ENCODE peak calls at places on chromosomes 13 and 19, in nine cellular contexts. I, Z, S, O, B, W, H, M and Y are unnamed samples.

GRCh38 chr19:10894911-10895213 is 23.5 kb downstream of the CARM1 start:
- DNase-seq in H (no peak), O (no peak), S (no peak), Z (no peak), W (no peak), I (no peak), M (no peak), B (no peak), Y (no peak)

GRCh38 chr13:50085063-50085462 is 69.8 kb downstream of the KCNRG start:
- DNase-seq in S (no peak), H (peak), O (no peak), I (no peak), M (no peak), W (no peak), B (peak), Z (peak), Y (no peak)

GRCh38 chr13:35879111-35879510 is 252.1 kb downstream of the DCLK1 start:
- DNase-seq in I (no peak), W (no peak), S (no peak), H (no peak), M (no peak), B (no peak), Z (no peak), O (no peak), Y (no peak)

GRCh38 chr13:66543780-66544179 is 686.4 kb downstream of the PCDH9 start:
- DNase-seq in B (no peak), S (no peak), O (no peak), H (peak), W (no peak), I (no peak), Z (no peak), M (peak), Y (no peak)

GRCh38 chr19:22603518-22604440 is 30.3 kb upstream of the ZNF492 start:
- DNase-seq in I (no peak), B (no peak), M (no peak), H (no peak), Z (no peak), S (no peak), W (no peak), O (no peak), Y (no peak)

GRCh38 chr13:60583911-60584753 is 187.1 kb downstream of the TDRD3 start:
- DNase-seq in W (peak), I (no peak), B (peak), H (peak), Z (peak), S (no peak), M (peak), O (peak), Y (no peak)

GRCh38 chr13:23695196-23695595 is 125.0 kb downstream of the TNFRSF19 start:
- DNase-seq in Z (no peak), B (no peak), W (no peak), O (no peak), S (peak), M (no peak), H (no peak), I (no peak), Y (no peak)

GRCh38 chr19:31274266-31274963 is 74.8 kb downstream of the TSHZ3 start:
- DNase-seq in S (no peak), W (no peak), O (no peak), M (no peak), B (no peak), I (no peak), H (no peak), Z (no peak), Y (no peak)

GRCh38 chr19:42422576-42423461 is 4.4 kb downstream of the LIPE start:
- DNase-seq in B (no peak), M (peak), S (peak), O (no peak), W (no peak), Z (peak), I (peak), H (peak), Y (peak)

GRCh38 chr19:41541990-41542584 is 33.9 kb upstream of the CEACAM21 start:
- DNase-seq in O (peak), M (peak), W (peak), S (no peak), I (peak), Z (peak), B (peak), H (peak), Y (peak)

GRCh38 chr19:20471441-20471840 is 94.1 kb downstream of the ZNF737 start:
- DNase-seq in O (no peak), I (no peak), M (no peak), H (no peak), W (no peak), S (no peak), B (no peak), Z (no peak), Y (no peak)

GRCh38 chr19:11692127-11692790 is 46.5 kb downstream of the ZNF823 start:
- DNase-seq in I (no peak), H (no peak), S (no peak), W (no peak), Z (no peak), M (no peak), B (no peak), O (no peak), Y (no peak)

GRCh38 chr19:30431591-30431990 is 59.4 kb downstream of the ZNF536 start:
- DNase-seq in Z (no peak), M (no peak), S (no peak), H (no peak), B (no peak), W (no peak), I (no peak), O (no peak), Y (no peak)

GRCh38 chr13:40064154-40064713 is 408.8 kb downstream of the COG6 start:
- DNase-seq in Z (no peak), W (no peak), O (no peak), S (no peak), H (no peak), B (no peak), M (no peak), I (no peak), Y (no peak)

GRCh38 chr19:54254195-54254906 is 2.7 kb downstream of the LILRB5 start:
- DNase-seq in H (no peak), B (no peak), O (no peak), M (no peak), Z (no peak), I (no peak), S (no peak), W (no peak), Y (no peak)

GRCh38 chr13:62022369-62022768 is 606.7 kb upstream of the PCDH20 start:
- DNase-seq in B (no peak), Z (no peak), W (no peak), O (no peak), I (no peak), H (no peak), S (no peak), M (no peak), Y (no peak)

GRCh38 chr13:29681859-29682258 is 86.4 kb upstream of the SLC7A1 start:
- DNase-seq in I (no peak), W (no peak), M (no peak), B (peak), Z (no peak), O (no peak), H (no peak), S (no peak), Y (no peak)

GRCh38 chr19:35479278-35479677 is 11.0 kb downstream of the KRTDAP start:
- DNase-seq in H (no peak), O (no peak), S (no peak), B (no peak), Z (no peak), I (no peak), W (no peak), M (no peak), Y (no peak)

GRCh38 chr19:4803736-4804695 is 12.5 kb downstream of the FEM1A start:
- DNase-seq in Z (peak), I (peak), O (no peak), S (peak), H (no peak), W (peak), M (peak), B (peak), Y (peak)

GRCh38 chr19:38658462-38659306 is 11.2 kb downstream of the ACTN4 start:
- DNase-seq in S (no peak), I (no peak), O (peak), M (no peak), H (peak), Z (peak), W (peak), B (peak), Y (no peak)

GRCh38 chr19:18995804-18996241 is 37.5 kb downstream of the SUGP2 start:
- DNase-seq in M (peak), H (peak), S (no peak), Z (peak), B (peak), O (no peak), W (peak), I (peak), Y (peak)

GRCh38 chr13:113049521-113049941 is 56.1 kb upstream of the F7 start:
- DNase-seq in W (no peak), Z (no peak), S (peak), B (no peak), H (no peak), O (peak), M (no peak), I (peak), Y (no peak)

GRCh38 chr19:860481-861098 is 1.1 kb downstream of the CFD start:
- DNase-seq in M (peak), Z (peak), I (peak), S (peak), B (peak), O (peak), H (peak), W (no peak), Y (peak)

GRCh38 chr19:21566073-21566472 is 60.7 kb downstream of the ZNF429 start:
- DNase-seq in H (peak), B (no peak), S (no peak), I (no peak), Z (no peak), W (peak), O (no peak), M (no peak), Y (no peak)

DNA sequence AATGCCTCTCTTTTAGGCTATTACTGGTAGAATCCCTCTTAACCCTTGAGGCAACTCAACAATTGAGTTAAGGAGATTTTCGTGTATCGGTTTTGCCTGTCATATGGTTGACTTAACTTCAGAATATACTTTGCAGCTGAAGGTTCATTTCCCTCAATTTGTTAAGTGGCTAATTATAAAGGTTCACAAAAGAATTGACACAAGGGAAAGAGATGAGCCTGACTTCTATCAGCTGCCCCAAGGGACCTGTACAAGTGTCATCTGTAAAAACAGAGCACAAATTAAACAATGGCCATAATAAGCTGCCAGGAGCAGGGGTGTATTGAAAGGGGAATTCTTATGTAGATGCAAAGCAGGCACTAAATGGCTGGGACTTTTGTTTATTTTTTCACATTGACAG is 334.8 kb upstream of the OBI1 start:
- DNase-seq in H (no peak), O (no peak), S (no peak), W (no peak), B (no peak), Z (no peak), M (no peak), I (no peak), Y (no peak)
- TF ChIP-seq CTCF in H (no peak), O (no peak), S (no peak), W (no peak), B (no peak), Z (no peak), M (no peak), I (no peak), Y (no peak)

DNA sequence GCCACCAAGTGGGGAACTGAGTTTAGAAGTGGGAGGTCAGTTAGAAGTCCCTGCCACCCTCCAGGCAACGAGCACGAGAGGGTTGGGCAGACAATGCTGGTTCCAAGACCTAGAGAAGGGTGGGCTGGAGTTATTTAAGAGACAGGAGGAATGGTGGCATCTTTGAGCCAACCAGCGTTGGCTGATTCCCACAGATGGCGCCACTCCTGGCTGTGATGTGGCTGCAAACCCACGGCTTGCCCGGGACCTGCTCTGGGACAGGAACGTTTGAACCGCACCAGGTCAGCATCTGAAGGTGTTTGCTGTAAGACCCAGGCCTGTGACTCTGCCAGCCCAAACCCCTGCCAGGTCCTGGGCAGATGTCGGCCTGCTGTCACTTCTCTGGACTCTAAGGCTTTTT is 42.8 kb downstream of the BICRA start:
- DNase-seq in H (no peak), Z (no peak), S (peak), M (no peak), W (no peak), I (no peak), B (no peak), O (no peak), Y (no peak)
- TF ChIP-seq CTCF in H (no peak), Z (no peak), S (no peak), M (no peak), W (no peak), I (no peak), B (no peak), O (no peak), Y (no peak)

DNA sequence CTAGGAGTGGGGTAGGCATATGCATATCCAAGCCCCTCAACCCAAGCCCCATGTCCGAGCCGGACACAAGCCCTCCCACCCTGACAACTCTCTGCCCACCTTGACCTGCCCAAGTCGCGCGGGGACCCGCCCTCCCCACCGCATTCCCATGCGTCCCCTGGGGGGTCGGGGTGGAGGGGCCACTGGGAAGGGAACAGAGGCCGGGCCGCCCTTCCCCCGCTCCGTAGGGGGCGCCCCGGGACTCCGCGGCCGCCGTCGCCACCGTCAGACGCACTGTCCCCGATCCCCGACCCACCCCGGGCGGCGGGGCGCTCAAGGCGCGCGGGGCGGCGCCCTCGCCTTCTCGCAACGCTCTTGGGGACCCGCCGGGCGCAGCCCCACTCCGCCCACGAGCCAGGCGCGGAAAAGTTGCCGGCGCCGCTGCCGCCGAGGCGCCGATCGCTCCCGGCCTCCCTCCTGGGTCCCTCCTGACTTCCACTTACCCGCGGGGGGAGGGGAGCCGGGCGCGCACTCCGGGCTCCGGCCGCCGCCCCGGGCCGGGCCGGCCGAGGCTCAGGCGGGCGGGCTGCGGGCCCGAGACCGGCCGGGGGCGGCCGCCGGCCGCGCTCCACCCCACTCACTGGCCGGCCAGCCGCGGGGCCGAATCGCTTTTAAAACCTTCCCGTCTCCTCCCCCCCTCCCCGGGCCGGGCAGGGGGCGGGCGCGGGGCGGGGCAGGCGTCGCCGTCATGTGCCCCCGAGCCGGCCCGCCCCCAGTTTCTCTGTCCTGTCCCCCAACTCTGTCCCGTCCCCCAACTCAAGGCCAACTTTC is 34.4 kb upstream of the NANOS3 start:
- DNase-seq in Z (peak), O (peak), B (peak), H (no peak), I (no peak), W (peak), S (peak), M (peak), Y (peak)
- TF ChIP-seq CTCF in Z (no peak), O (no peak), B (no peak), H (no peak), I (no peak), W (no peak), S (no peak), M (no peak), Y (no peak)

GRCh38 chr19:17725422-17726078 is 6.3 kb downstream of the MAP1S start:
- DNase-seq in O (no peak), S (no peak), B (no peak), M (peak), Z (no peak), H (no peak), W (no peak), I (peak), Y (no peak)
- TF ChIP-seq CTCF in O (no peak), S (no peak), B (no peak), M (peak), Z (peak), H (peak), W (no peak), I (peak), Y (peak)

GRCh38 chr19:50460161-50460765 is 16.0 kb upstream of the EMC10 start:
- DNase-seq in O (no peak), M (no peak), H (no peak), B (peak), S (no peak), I (no peak), W (no peak), Z (peak), Y (no peak)
- TF ChIP-seq CTCF in O (no peak), M (no peak), H (no peak), B (no peak), S (no peak), I (no peak), W (no peak), Z (peak), Y (no peak)

GRCh38 chr13:51277943-51278342 is 55.7 kb downstream of the FAM124A start:
- DNase-seq in I (no peak), S (no peak), B (no peak), O (no peak), W (no peak), H (no peak), Z (no peak), M (no peak), Y (no peak)
- TF ChIP-seq CTCF in I (no peak), S (no peak), B (no peak), O (no peak), W (no peak), H (no peak), Z (no peak), M (no peak), Y (no peak)

GRCh38 chr13:70339738-70340137 is 231.5 kb upstream of the KLHL1 start:
- DNase-seq in H (peak), S (peak), M (peak), W (no peak), B (no peak), Z (peak), O (no peak), I (peak), Y (peak)
- TF ChIP-seq CTCF in H (peak), S (no peak), M (peak), W (peak), B (no peak), Z (peak), O (no peak), I (peak), Y (peak)

DNA sequence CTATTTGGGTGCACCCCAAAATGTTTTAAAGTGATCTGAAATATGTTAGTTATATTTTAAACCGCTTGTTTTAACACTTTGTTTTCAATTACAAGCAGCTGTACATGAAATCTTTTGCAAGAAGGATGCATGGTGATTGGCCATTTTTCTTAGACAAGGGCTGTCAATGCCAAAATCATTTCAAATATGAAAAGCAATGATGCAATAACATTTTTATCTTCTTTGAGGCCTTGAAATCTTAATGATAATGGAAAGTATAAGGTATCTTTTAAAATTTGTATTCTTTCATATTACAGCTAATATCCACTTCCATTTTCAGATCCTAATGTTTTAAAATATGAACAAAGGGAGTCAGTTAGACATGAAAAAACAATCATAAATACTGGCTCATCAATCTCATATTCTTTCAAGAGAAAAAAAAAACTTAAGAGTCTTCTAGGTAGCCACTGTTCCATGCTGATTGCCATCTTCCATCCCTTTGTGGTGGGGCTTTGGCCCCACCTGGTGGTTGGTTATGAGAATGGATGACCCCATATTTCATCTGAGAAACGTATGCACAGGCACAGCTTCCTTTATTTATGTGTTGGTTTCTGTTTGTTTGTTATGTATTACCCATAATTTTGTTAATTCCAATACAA is 330.3 kb upstream of the MIR17HG start:
- DNase-seq in M (peak), I (peak), O (no peak), H (peak), B (peak), W (no peak), S (no peak), Z (peak), Y (peak)
- TF ChIP-seq CTCF in M (peak), I (peak), O (peak), H (peak), B (peak), W (peak), S (peak), Z (peak), Y (peak)

GRCh38 chr13:79401259-79402071 is 4.6 kb downstream of the RBM26 start:
- DNase-seq in M (no peak), W (no peak), I (no peak), B (no peak), O (no peak), S (no peak), H (no peak), Z (no peak), Y (no peak)
- TF ChIP-seq CTCF in M (no peak), W (no peak), I (no peak), B (no peak), O (no peak), S (no peak), H (no peak), Z (no peak), Y (no peak)